ENCODE peak calls at places on chromosomes 5 and 9, in seven cellular contexts. Y, A, S, X, B, H and L are unnamed samples.

GRCh38 chr5:29005386-29005785 is 1967.0 kb upstream of the CDH9 start:
- DNase-seq in Y (no peak), A (no peak), S (no peak), X (no peak), B (no peak), H (peak), L (no peak)

GRCh38 chr9:121269030-121269887 is 1.3 kb downstream of the GSN start:
- DNase-seq in Y (no peak), A (peak), S (no peak), X (no peak), B (no peak), H (peak), L (peak)

GRCh38 chr5:68444833-68445232 is 229.3 kb downstream of the PIK3R1 start:
- DNase-seq in Y (no peak), A (no peak), S (no peak), X (no peak), B (no peak), H (no peak), L (no peak)

GRCh38 chr5:64838803-64839202 is 70.1 kb downstream of the CWC27 start:
- DNase-seq in Y (no peak), A (peak), S (no peak), X (no peak), B (no peak), H (peak), L (peak)

GRCh38 chr9:79256691-79257213 is 315.0 kb upstream of the TLE4 start:
- DNase-seq in Y (no peak), A (peak), S (no peak), X (peak), B (no peak), H (peak), L (no peak)

GRCh38 chr9:134691695-134692572 is 50.3 kb downstream of the COL5A1 start:
- DNase-seq in Y (no peak), A (no peak), S (no peak), X (no peak), B (no peak), H (no peak), L (no peak)

GRCh38 chr9:16039988-16040761 is 487.3 kb downstream of the CCDC171 start:
- DNase-seq in Y (no peak), A (no peak), S (no peak), X (no peak), B (no peak), H (peak), L (no peak)

GRCh38 chr9:93254806-93255519 is 71.0 kb downstream of the WNK2 start:
- DNase-seq in Y (no peak), A (no peak), S (peak), X (peak), B (no peak), H (no peak), L (no peak)

GRCh38 chr5:55936100-55936693 is 58.6 kb downstream of the IL6ST start:
- DNase-seq in Y (peak), A (peak), S (peak), X (peak), B (peak), H (peak), L (peak)